ENCODE peak calls at places on chromosomes 1 and 21, in eight cellular contexts. H is foreskin fibroblast, X is HFFc6, Y is heart right ventricle, N is ovary, W is A549, U is coronary artery, R is endothelial cell. S is an unnamed sample.

GRCh38 chr1:3894626-3895278 is 5.3 kb downstream of the C1orf174 start:
- DNase-seq in X (no peak), Y (no peak), U (no peak), N (no peak), R (no peak), H (no peak), W (no peak), S (no peak)

GRCh38 chr1:233916706-233917105 is 12.2 kb downstream of the SLC35F3 start:
- DNase-seq in X (no peak), W (peak; percentile 55), Y (no peak), R (no peak), U (no peak), H (no peak), N (no peak), S (no peak)

GRCh38 chr1:23524716-23525401 is 6.2 kb downstream of the E2F2 start:
- DNase-seq in H (no peak), N (no peak), X (no peak), Y (no peak), U (no peak), W (no peak), R (no peak), S (no peak)

GRCh38 chr1:41282679-41283317 is 40.7 kb upstream of the SCMH1 start:
- DNase-seq in N (peak; percentile 46), Y (peak; percentile 44), X (no peak), R (peak; percentile 64), U (no peak), H (no peak), W (peak; percentile 20), S (peak; percentile 39)

GRCh38 chr1:174743654-174744561 is 255.8 kb upstream of the CACYBP start:
- DNase-seq in R (no peak), X (peak; percentile 24), W (peak; percentile 42), N (no peak), H (peak; percentile 12), U (no peak), Y (no peak), S (no peak)

GRCh38 chr1:11771481-11772043 is 9.6 kb downstream of the C1orf167 start:
- DNase-seq in W (no peak), R (no peak), N (no peak), H (no peak), X (no peak), Y (no peak), U (no peak), S (no peak)

GRCh38 chr1:3902111-3902511 is 2.0 kb upstream of the C1orf174 start:
- DNase-seq in H (no peak), Y (no peak), U (no peak), W (no peak), N (peak; percentile 27), R (no peak), X (no peak), S (no peak)

GRCh38 chr1:235079443-235079967 is 49.1 kb downstream of the TOMM20 start:
- DNase-seq in W (peak; percentile 72), H (no peak), X (no peak), R (no peak), N (peak; percentile 41), U (no peak), Y (no peak), S (no peak)

GRCh38 chr1:164382384-164382783 is 176.6 kb upstream of the PBX1 start:
- DNase-seq in N (no peak), U (no peak), H (no peak), X (no peak), Y (no peak), R (no peak), W (no peak), S (no peak)

GRCh38 chr1:205512059-205513045 is 7.9 kb downstream of the CDK18 start:
- DNase-seq in Y (peak; percentile 65), X (no peak), W (no peak), H (no peak), U (peak; percentile 86), N (no peak), R (no peak), S (no peak)

GRCh38 chr1:41418868-41419583 is 57.8 kb downstream of the FOXO6 start:
- DNase-seq in X (peak; percentile 88), R (no peak), W (peak; percentile 67), H (peak; percentile 93), Y (peak; percentile 80), N (peak; percentile 54), U (peak; percentile 95), S (no peak)

GRCh38 chr1:179550753-179551682 is 24.7 kb downstream of the NPHS2 start:
- DNase-seq in Y (no peak), W (peak; percentile 50), R (no peak), X (peak; percentile 63), N (no peak), U (no peak), H (peak; percentile 36), S (no peak)

GRCh38 chr1:31640964-31641363 is 3.7 kb downstream of the PEF1 start:
- DNase-seq in U (no peak), W (no peak), N (no peak), R (no peak), H (no peak), Y (no peak), X (no peak), S (no peak)

GRCh38 chr1:31639543-31639942 is 5.1 kb downstream of the PEF1 start:
- DNase-seq in H (peak; percentile 66), X (peak; percentile 72), U (no peak), W (no peak), Y (no peak), R (no peak), N (no peak), S (no peak)

GRCh38 chr1:31642366-31642765 is 2.3 kb downstream of the PEF1 start:
- DNase-seq in U (no peak), Y (no peak), R (no peak), H (no peak), X (no peak), W (no peak), N (no peak), S (no peak)

GRCh38 chr1:31637915-31638673 is 6.6 kb downstream of the PEF1 start:
- DNase-seq in W (no peak), U (no peak), Y (no peak), H (no peak), X (no peak), R (no peak), N (no peak), S (no peak)

DNA sequence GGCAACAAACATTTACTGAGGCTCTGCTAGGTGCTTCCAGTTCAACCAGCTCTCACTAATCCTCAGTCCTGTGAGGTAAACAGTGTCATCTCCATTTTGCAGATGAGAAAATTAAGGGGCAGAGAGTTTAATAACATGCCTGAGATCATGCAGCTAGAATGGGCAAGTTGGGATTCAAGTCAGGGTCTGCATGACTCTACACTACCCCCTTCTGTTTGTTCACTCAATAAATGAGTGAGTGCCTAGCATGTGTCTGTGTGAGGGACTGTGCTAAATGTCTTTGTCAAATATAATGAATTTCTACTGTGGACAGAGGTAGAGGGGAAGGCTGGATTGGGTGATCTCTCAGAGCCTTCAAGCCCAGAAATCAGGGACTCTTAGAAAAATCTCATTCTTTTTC is 4.5 kb downstream of the PEF1 start:
- DNase-seq in W (no peak), R (no peak), X (no peak), H (no peak), U (no peak), N (no peak), Y (no peak), S (no peak)
- TF ChIP-seq CTCF in W (no peak), R (no peak), X (peak; percentile 21), H (no peak), U (no peak), N (no peak), Y (no peak), S (no peak)

DNA sequence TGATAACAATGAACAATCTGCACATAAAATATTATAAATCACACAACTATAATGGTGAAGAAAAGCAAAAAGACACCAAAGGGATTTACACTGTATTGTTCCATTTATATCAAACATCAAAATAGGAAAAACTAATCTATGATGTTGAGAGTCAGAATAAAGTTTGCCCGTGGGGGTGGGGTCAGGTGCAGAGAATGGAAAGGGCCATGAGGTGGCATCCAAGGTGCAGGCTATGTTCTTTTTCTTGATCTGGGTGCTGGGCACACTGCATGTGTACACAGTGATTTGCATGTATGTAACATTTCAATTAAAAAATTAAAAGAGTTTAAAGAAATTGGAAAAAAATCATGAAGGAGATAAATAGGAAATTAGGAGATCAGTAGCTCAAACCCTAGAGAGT is 127.3 kb downstream of the DSCAM start:
- DNase-seq in Y (no peak), H (no peak), R (no peak), W (no peak), N (no peak), X (no peak), U (no peak), S (no peak)
- TF ChIP-seq CTCF in Y (no peak), H (no peak), R (no peak), W (no peak), N (no peak), X (no peak), U (no peak), S (no peak)

GRCh38 chr1:17273096-17273495 is 24.2 kb downstream of the PADI3 start:
- DNase-seq in H (no peak), R (no peak), U (no peak), X (no peak), W (no peak), N (no peak), Y (no peak), S (no peak)

GRCh38 chr1:17274186-17275170 is 25.6 kb downstream of the PADI3 start:
- DNase-seq in H (peak; percentile 20), Y (no peak), R (peak; percentile 75), X (peak; percentile 15), U (no peak), N (no peak), W (peak; percentile 69), S (peak; percentile 47)

GRCh38 chr1:17279001-17279830 is 28.8 kb upstream of the PADI4 start:
- DNase-seq in N (no peak), R (no peak), U (no peak), H (no peak), Y (no peak), W (no peak), X (no peak), S (no peak)

GRCh38 chr1:17277511-17278159 is 28.7 kb downstream of the PADI3 start:
- DNase-seq in N (no peak), U (no peak), H (no peak), X (no peak), W (no peak), Y (no peak), R (no peak), S (no peak)

DNA sequence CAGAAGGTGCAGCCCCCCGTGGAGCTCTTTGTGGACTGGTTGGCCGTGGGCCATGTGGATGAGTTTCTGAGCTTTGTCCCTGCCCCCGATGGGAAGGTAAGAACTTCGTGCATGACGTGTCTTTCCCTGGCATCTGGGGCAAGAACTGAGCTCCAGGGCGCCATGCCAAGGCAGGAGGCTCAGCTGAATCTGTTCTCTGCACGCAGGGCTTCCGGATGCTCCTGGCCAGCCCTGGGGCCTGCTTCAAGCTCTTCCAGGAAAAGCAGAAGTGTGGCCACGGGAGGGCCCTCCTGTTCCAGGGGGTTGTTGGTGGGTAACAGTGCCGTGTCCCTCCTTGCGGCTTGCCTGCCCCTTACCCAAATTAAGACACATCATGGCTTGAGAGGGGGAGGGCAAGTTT is 27.7 kb downstream of the PADI3 start:
- DNase-seq in Y (no peak), R (no peak), X (peak; percentile 9), H (no peak), N (no peak), U (no peak), W (peak; percentile 72), S (no peak)
- TF ChIP-seq CTCF in Y (no peak), R (no peak), X (no peak), H (no peak), N (no peak), U (no peak), W (peak; percentile 25), S (no peak)

DNA sequence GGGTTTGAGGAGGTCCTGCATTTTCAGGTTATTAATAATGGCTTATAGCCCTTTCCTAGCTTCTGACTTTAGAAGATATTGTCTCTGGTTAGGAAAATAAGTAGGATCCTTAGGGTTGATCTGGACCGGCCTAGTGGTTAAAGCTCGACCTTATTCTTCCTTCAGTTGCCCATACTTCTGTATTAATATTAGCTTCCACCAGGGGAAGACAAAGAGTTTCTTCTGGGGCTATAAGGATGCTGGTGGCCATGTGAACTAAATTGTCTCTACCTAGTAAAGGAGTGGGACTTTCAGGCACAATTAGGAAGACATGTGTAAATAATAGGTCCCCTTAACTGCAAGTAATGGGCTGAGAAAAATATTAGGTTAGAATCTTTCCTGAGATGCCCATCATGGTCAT is 20.6 kb upstream of the FCGR2A start:
- DNase-seq in H (no peak), Y (no peak), R (no peak), W (no peak), N (no peak), U (no peak), X (peak; percentile 7), S (no peak)
- TF ChIP-seq CTCF in H (peak; percentile 11), Y (peak; percentile 9), R (peak; percentile 35), W (no peak), N (no peak), U (no peak), X (peak; percentile 67), S (peak; percentile 35)